ENCODE peak calls at places on chromosomes 4 and X, in four cellular contexts. J is IMR-90, Y is lower lobe of right lung, E is psoas muscle. L is an unnamed sample.

GRCh38 chr4:152935138-152935537 is 985 bp upstream of the FHDC1 start:
- DNase-seq in E (no peak), J (no peak), Y (peak), L (no peak)

GRCh38 chrX:39758791-39759525 is 338.8 kb downstream of the BCOR start:
- DNase-seq in Y (no peak), J (no peak), E (no peak), L (no peak)

GRCh38 chr4:74111990-74112389 is 13.0 kb upstream of the CXCL2 start:
- DNase-seq in Y (peak), J (peak), E (no peak), L (no peak)

GRCh38 chrX:29435396-29435795 is 780.0 kb upstream of the MAGEB2 start:
- DNase-seq in Y (no peak), E (no peak), J (peak), L (no peak)

GRCh38 chrX:149757206-149758067 is 16.4 kb upstream of the HSFX1 start:
- DNase-seq in E (no peak), J (no peak), Y (no peak), L (no peak)

GRCh38 chrX:150161092-150161672 is 201.9 kb upstream of the MAMLD1 start:
- DNase-seq in Y (no peak), E (no peak), J (peak), L (no peak)

GRCh38 chrX:2894885-2895292 is 34.2 kb downstream of the ARSD start:
- DNase-seq in E (no peak), J (peak), Y (no peak), L (no peak)

GRCh38 chr4:187606581-187606980 is 389.0 kb upstream of the ZFP42 start:
- DNase-seq in E (no peak), Y (no peak), J (peak), L (no peak)

GRCh38 chrX:110734894-110735541 is 60.6 kb downstream of the CHRDL1 start:
- DNase-seq in J (peak), Y (no peak), E (no peak), L (no peak)

GRCh38 chr4:107423677-107424405 is 296.2 kb downstream of the PAPSS1 start:
- DNase-seq in E (no peak), J (no peak), Y (no peak), L (no peak)

GRCh38 chr4:5810151-5810550 is 82.7 kb downstream of the CRMP1 start:
- DNase-seq in Y (no peak), E (no peak), J (no peak), L (no peak)

GRCh38 chr4:145697332-145697731 is 17.4 kb downstream of the C4orf51 start:
- DNase-seq in Y (no peak), J (no peak), E (no peak), L (no peak)

GRCh38 chr4:28557755-28558154 is 1697.1 kb downstream of the STIM2 start:
- DNase-seq in E (no peak), Y (no peak), J (peak), L (no peak)

GRCh38 chr4:100796333-100796732 is 278.5 kb upstream of the EMCN start:
- DNase-seq in E (no peak), J (no peak), Y (no peak), L (no peak)

GRCh38 chr4:78059524-78059889 is 2.4 kb downstream of the FRAS1 start:
- DNase-seq in J (peak), E (peak), Y (peak), L (no peak)

GRCh38 chr4:99300934-99301333 is 10.1 kb upstream of the ADH1A start:
- DNase-seq in Y (peak), J (peak), E (peak), L (no peak)

GRCh38 chr4:99945718-99946345 is 586 bp downstream of the DNAJB14 start:
- DNase-seq in Y (no peak), J (peak), E (no peak), L (no peak)

GRCh38 chrX:55908685-55909212 is 191.2 kb downstream of the RRAGB start:
- DNase-seq in Y (no peak), J (no peak), E (no peak), L (peak)

GRCh38 chr4:8607603-8608481 is 15.3 kb downstream of the CPZ start:
- DNase-seq in J (no peak), Y (no peak), E (no peak), L (peak)

GRCh38 chrX:70494441-70494840 is 49.8 kb downstream of the DLG3 start:
- DNase-seq in Y (no peak), J (peak), E (no peak), L (no peak)

GRCh38 chr4:169410839-169411770 is 140.3 kb upstream of the SH3RF1 start:
- DNase-seq in E (no peak), J (peak), Y (no peak), L (no peak)

DNA sequence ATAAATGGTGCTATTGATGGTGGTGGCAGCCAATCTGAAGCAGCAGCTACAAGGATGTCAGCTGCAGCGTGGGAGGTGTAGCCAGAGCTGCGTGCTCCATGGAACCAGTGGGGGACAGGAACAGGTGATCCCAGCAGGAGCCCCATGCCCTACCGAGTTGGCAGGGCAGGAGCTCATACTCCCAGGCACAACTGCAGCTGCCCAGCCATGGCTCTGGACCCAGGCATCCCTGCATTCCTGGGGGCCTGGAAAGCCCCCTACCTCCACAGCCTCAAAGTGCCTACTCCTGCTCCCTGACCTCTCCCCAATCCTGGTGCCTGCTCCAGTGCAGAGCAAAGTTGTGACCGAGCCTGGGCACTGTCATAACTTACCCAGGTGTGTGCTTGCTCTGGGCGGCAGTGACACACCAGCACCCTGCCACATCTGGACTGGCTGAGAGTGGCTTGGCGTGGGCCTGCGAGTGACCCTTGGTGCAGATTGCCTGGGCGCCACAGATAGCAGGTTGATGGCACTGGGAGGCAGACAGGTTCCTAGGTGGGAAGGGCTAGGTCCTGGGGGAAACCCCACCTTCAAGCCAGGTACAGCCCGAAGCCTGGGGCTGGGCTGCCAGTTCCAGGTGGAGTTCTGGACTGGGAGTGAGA is 101.1 kb downstream of the DCAF12L2 start:
- DNase-seq in Y (peak), J (no peak), E (peak), L (no peak)
- TF ChIP-seq CTCF in Y (no peak), J (no peak), E (no peak), L (no peak)

GRCh38 chrX:13293700-13294099 is 26.2 kb downstream of the ATXN3L start:
- DNase-seq in E (no peak), Y (no peak), J (no peak), L (no peak)
- TF ChIP-seq CTCF in E (no peak), Y (no peak), J (no peak), L (no peak)

DNA sequence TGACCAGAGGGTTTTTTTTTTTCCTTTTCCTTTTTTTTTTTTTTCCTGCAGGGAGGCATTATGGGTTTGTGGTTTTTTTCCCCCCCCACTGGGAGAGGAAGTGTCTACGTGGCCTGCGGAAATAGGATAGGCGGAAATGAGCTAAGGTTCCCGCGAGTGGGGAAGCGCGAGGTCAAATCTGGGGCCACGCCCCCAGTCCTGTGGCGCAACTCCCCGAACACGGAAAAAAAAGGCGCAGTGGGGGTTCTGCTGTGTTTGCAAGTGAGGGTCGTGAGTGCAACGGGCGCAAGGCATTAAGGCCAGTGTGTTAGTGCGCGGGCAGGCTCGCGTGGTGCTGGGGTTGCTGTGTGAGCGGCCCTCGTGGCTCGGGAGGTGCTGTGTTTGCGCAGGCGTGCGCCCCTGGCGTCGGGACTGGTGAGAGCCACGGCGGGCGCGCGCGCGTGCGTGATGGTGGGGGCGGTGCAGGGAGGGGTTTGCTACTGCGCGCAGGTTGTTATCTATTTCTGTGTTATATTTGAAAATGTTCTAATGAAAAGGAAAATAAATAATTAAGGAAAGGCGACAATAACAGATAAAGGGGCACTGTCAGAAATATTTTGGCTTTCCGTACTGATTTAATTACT is 685 bp upstream of the MORF4L2 start:
- DNase-seq in J (peak), E (peak), Y (peak), L (peak)
- TF ChIP-seq CTCF in J (peak), E (peak), Y (peak), L (no peak)

GRCh38 chr4:93786149-93786548 is 42.4 kb upstream of the ATOH1 start:
- DNase-seq in Y (no peak), E (no peak), J (no peak), L (no peak)

GRCh38 chr4:93791570-93792195 is 36.9 kb upstream of the ATOH1 start:
- DNase-seq in J (peak), Y (peak), E (no peak), L (no peak)

DNA sequence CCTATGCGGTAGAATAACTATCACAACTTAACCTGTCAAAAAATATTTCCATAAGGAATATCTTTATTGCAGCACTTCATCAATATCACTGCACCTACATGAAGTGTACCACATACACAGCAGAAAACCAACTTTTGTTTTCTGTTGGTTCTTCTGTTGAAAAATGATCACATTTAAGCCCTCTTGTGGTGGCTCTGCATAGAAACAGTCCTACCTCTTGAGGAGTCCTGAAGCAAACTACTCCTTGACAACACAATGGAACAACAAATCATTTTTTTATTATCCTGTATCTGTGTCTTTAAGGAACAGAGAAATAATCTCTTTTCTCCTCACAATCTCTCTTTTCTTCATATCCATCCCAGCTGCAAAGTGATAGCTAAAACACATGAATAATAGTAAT is 39.8 kb upstream of the ATOH1 start:
- DNase-seq in E (no peak), J (peak), Y (no peak), L (no peak)
- TF ChIP-seq CTCF in E (no peak), J (peak), Y (no peak), L (no peak)

GRCh38 chr4:25451676-25452075 is 74.6 kb downstream of the ANAPC4 start:
- DNase-seq in Y (no peak), J (no peak), E (no peak), L (no peak)

GRCh38 chr4:25452081-25452480 is 75.0 kb downstream of the ANAPC4 start:
- DNase-seq in Y (no peak), E (no peak), J (no peak), L (no peak)

GRCh38 chr4:25450491-25450901 is 73.4 kb downstream of the ANAPC4 start:
- DNase-seq in J (no peak), Y (no peak), E (no peak), L (no peak)

GRCh38 chr4:25457053-25457715 is 80.1 kb downstream of the ANAPC4 start:
- DNase-seq in Y (no peak), E (no peak), J (peak), L (no peak)

GRCh38 chr4:25454491-25454890 is 77.4 kb downstream of the ANAPC4 start:
- DNase-seq in J (no peak), E (no peak), Y (no peak), L (no peak)
- TF ChIP-seq CTCF in J (no peak), E (no peak), Y (no peak), L (no peak)

GRCh38 chrX:114774691-114775090 is 190.8 kb downstream of the HTR2C start:
- DNase-seq in E (no peak), J (no peak), Y (no peak), L (no peak)
- TF ChIP-seq CTCF in E (no peak), J (no peak), Y (no peak), L (no peak)

L was measured in activated B cell treated with CpG ODN at 0.5 μM for 24 hours.